ENCODE peak calls at places on chromosomes 2 and 18, in seven cellular contexts. One of them, this sample, is unnamed.

GRCh38 chr2:120771556-120772208 is 36.0 kb downstream of the GLI2 start:
- DNase-seq in upper lobe of right lung: peak
- DNase-seq in NCI-H146: no peak
- DNase-seq in NCI-H82: no peak
- DNase-seq in H54: peak
- DNase-seq in activated CD8-positive, alpha-beta memory T cell treated with anti-CD3 and anti-CD28 coated beads, Interleukin-2, amount 50 U/mL, for 4 hours: peak
- DNase-seq in GM12865: no peak
- DNase-seq in this sample: no peak

GRCh38 chr18:55185391-55185790 is 226.1 kb upstream of the CCDC68 start:
- DNase-seq in upper lobe of right lung: no peak
- DNase-seq in NCI-H146: no peak
- DNase-seq in NCI-H82: no peak
- DNase-seq in H54: no peak
- DNase-seq in activated CD8-positive, alpha-beta memory T cell treated with anti-CD3 and anti-CD28 coated beads, Interleukin-2, amount 50 U/mL, for 4 hours: no peak
- DNase-seq in GM12865: no peak
- DNase-seq in this sample: no peak

GRCh38 chr2:42138163-42139016 is 30.8 kb upstream of the EML4 start:
- DNase-seq in upper lobe of right lung: no peak
- DNase-seq in NCI-H146: no peak
- DNase-seq in NCI-H82: no peak
- DNase-seq in H54: no peak
- DNase-seq in activated CD8-positive, alpha-beta memory T cell treated with anti-CD3 and anti-CD28 coated beads, Interleukin-2, amount 50 U/mL, for 4 hours: no peak
- DNase-seq in GM12865: no peak
- DNase-seq in this sample: peak

GRCh38 chr2:88628569-88628939 is 1.3 kb upstream of the EIF2AK3 start:
- DNase-seq in upper lobe of right lung: no peak
- DNase-seq in NCI-H146: no peak
- DNase-seq in NCI-H82: no peak
- DNase-seq in H54: no peak
- DNase-seq in activated CD8-positive, alpha-beta memory T cell treated with anti-CD3 and anti-CD28 coated beads, Interleukin-2, amount 50 U/mL, for 4 hours: no peak
- DNase-seq in GM12865: no peak
- DNase-seq in this sample: no peak

GRCh38 chr2:224334083-224334482 is 67.8 kb downstream of the FAM124B start:
- DNase-seq in upper lobe of right lung: no peak
- DNase-seq in NCI-H146: no peak
- DNase-seq in NCI-H82: peak
- DNase-seq in H54: no peak
- DNase-seq in activated CD8-positive, alpha-beta memory T cell treated with anti-CD3 and anti-CD28 coated beads, Interleukin-2, amount 50 U/mL, for 4 hours: no peak
- DNase-seq in GM12865: no peak
- DNase-seq in this sample: no peak

GRCh38 chr2:101809656-101810055 is 112.1 kb downstream of the MAP4K4 start:
- DNase-seq in upper lobe of right lung: no peak
- DNase-seq in NCI-H146: no peak
- DNase-seq in NCI-H82: no peak
- DNase-seq in H54: no peak
- DNase-seq in activated CD8-positive, alpha-beta memory T cell treated with anti-CD3 and anti-CD28 coated beads, Interleukin-2, amount 50 U/mL, for 4 hours: no peak
- DNase-seq in GM12865: no peak
- DNase-seq in this sample: no peak

GRCh38 chr2:10057231-10058107 is 14.1 kb downstream of the KLF11 start:
- DNase-seq in upper lobe of right lung: no peak
- DNase-seq in NCI-H146: no peak
- DNase-seq in NCI-H82: peak
- DNase-seq in H54: peak
- DNase-seq in activated CD8-positive, alpha-beta memory T cell treated with anti-CD3 and anti-CD28 coated beads, Interleukin-2, amount 50 U/mL, for 4 hours: no peak
- DNase-seq in GM12865: peak
- DNase-seq in this sample: no peak

GRCh38 chr2:30702694-30703093 is 104.6 kb downstream of the CAPN13 start:
- DNase-seq in upper lobe of right lung: no peak
- DNase-seq in NCI-H146: no peak
- DNase-seq in NCI-H82: no peak
- DNase-seq in H54: no peak
- DNase-seq in activated CD8-positive, alpha-beta memory T cell treated with anti-CD3 and anti-CD28 coated beads, Interleukin-2, amount 50 U/mL, for 4 hours: no peak
- DNase-seq in GM12865: no peak
- DNase-seq in this sample: no peak

GRCh38 chr18:60951091-60951490 is 382.1 kb upstream of the CDH20 start:
- DNase-seq in upper lobe of right lung: no peak
- DNase-seq in NCI-H146: no peak
- DNase-seq in NCI-H82: peak
- DNase-seq in H54: no peak
- DNase-seq in activated CD8-positive, alpha-beta memory T cell treated with anti-CD3 and anti-CD28 coated beads, Interleukin-2, amount 50 U/mL, for 4 hours: no peak
- DNase-seq in GM12865: no peak
- DNase-seq in this sample: no peak

GRCh38 chr18:54515149-54515548 is 75.9 kb upstream of the DYNAP start:
- DNase-seq in upper lobe of right lung: no peak
- DNase-seq in NCI-H146: no peak
- DNase-seq in NCI-H82: no peak
- DNase-seq in H54: no peak
- DNase-seq in activated CD8-positive, alpha-beta memory T cell treated with anti-CD3 and anti-CD28 coated beads, Interleukin-2, amount 50 U/mL, for 4 hours: no peak
- DNase-seq in GM12865: no peak
- DNase-seq in this sample: no peak

GRCh38 chr2:227464851-227465250 is 7.1 kb upstream of the AGFG1 start:
- DNase-seq in upper lobe of right lung: no peak
- DNase-seq in NCI-H146: no peak
- DNase-seq in NCI-H82: no peak
- DNase-seq in H54: no peak
- DNase-seq in activated CD8-positive, alpha-beta memory T cell treated with anti-CD3 and anti-CD28 coated beads, Interleukin-2, amount 50 U/mL, for 4 hours: no peak
- DNase-seq in GM12865: no peak
- DNase-seq in this sample: no peak

GRCh38 chr18:616380-616995 is 19.7 kb downstream of the CLUL1 start:
- DNase-seq in upper lobe of right lung: no peak
- DNase-seq in NCI-H146: peak
- DNase-seq in NCI-H82: peak
- DNase-seq in H54: no peak
- DNase-seq in activated CD8-positive, alpha-beta memory T cell treated with anti-CD3 and anti-CD28 coated beads, Interleukin-2, amount 50 U/mL, for 4 hours: no peak
- DNase-seq in GM12865: peak
- DNase-seq in this sample: no peak

GRCh38 chr18:59268722-59269562 is 4.3 kb downstream of the RAX start:
- DNase-seq in upper lobe of right lung: peak
- DNase-seq in NCI-H146: peak
- DNase-seq in NCI-H82: peak
- DNase-seq in H54: no peak
- DNase-seq in activated CD8-positive, alpha-beta memory T cell treated with anti-CD3 and anti-CD28 coated beads, Interleukin-2, amount 50 U/mL, for 4 hours: no peak
- DNase-seq in GM12865: peak
- DNase-seq in this sample: no peak

GRCh38 chr2:58913082-58913726 is 672.1 kb upstream of the FANCL start:
- DNase-seq in upper lobe of right lung: no peak
- DNase-seq in NCI-H146: peak
- DNase-seq in NCI-H82: no peak
- DNase-seq in H54: no peak
- DNase-seq in activated CD8-positive, alpha-beta memory T cell treated with anti-CD3 and anti-CD28 coated beads, Interleukin-2, amount 50 U/mL, for 4 hours: no peak
- DNase-seq in GM12865: no peak
- DNase-seq in this sample: no peak

GRCh38 chr18:72086421-72086820 is 457.7 kb downstream of the CBLN2 start:
- DNase-seq in upper lobe of right lung: no peak
- DNase-seq in NCI-H146: peak
- DNase-seq in NCI-H82: peak
- DNase-seq in H54: no peak
- DNase-seq in activated CD8-positive, alpha-beta memory T cell treated with anti-CD3 and anti-CD28 coated beads, Interleukin-2, amount 50 U/mL, for 4 hours: no peak
- DNase-seq in GM12865: peak
- DNase-seq in this sample: no peak

GRCh38 chr2:105179469-105180372 is 61.8 kb upstream of the GPR45 start:
- DNase-seq in upper lobe of right lung: no peak
- DNase-seq in NCI-H146: peak
- DNase-seq in NCI-H82: peak
- DNase-seq in H54: peak
- DNase-seq in activated CD8-positive, alpha-beta memory T cell treated with anti-CD3 and anti-CD28 coated beads, Interleukin-2, amount 50 U/mL, for 4 hours: no peak
- DNase-seq in GM12865: peak
- DNase-seq in this sample: no peak

GRCh38 chr2:197628043-197628500 is 47.3 kb downstream of the RFTN2 start:
- DNase-seq in upper lobe of right lung: no peak
- DNase-seq in NCI-H146: no peak
- DNase-seq in NCI-H82: no peak
- DNase-seq in H54: peak
- DNase-seq in activated CD8-positive, alpha-beta memory T cell treated with anti-CD3 and anti-CD28 coated beads, Interleukin-2, amount 50 U/mL, for 4 hours: no peak
- DNase-seq in GM12865: peak
- DNase-seq in this sample: peak

GRCh38 chr2:28645553-28645952 is 106.1 kb upstream of the PPP1CB start:
- DNase-seq in upper lobe of right lung: no peak
- DNase-seq in NCI-H146: no peak
- DNase-seq in NCI-H82: no peak
- DNase-seq in H54: no peak
- DNase-seq in activated CD8-positive, alpha-beta memory T cell treated with anti-CD3 and anti-CD28 coated beads, Interleukin-2, amount 50 U/mL, for 4 hours: no peak
- DNase-seq in GM12865: no peak
- DNase-seq in this sample: no peak

GRCh38 chr2:75560768-75561565 is at the start of gene EVA1A:
- DNase-seq in upper lobe of right lung: peak
- DNase-seq in NCI-H146: peak
- DNase-seq in NCI-H82: peak
- DNase-seq in H54: peak
- DNase-seq in activated CD8-positive, alpha-beta memory T cell treated with anti-CD3 and anti-CD28 coated beads, Interleukin-2, amount 50 U/mL, for 4 hours: no peak
- DNase-seq in GM12865: peak
- DNase-seq in this sample: peak

This sample was measured in sciatic nerve.